ENCODE peak calls at places on chromosomes 13 and 19, in four cellular contexts. C is fibroblast of gingiva, Z is globus pallidus, E is COLO829. Q is an unnamed sample.

GRCh38 chr19:46021531-46022041 is 1.3 kb downstream of the PGLYRP1 start:
- DNase-seq in C (no peak), Z (no peak), E (no peak), Q (no peak)

GRCh38 chr13:107421028-107421427 is 794.3 kb downstream of the LIG4 start:
- DNase-seq in C (no peak), Z (no peak), E (no peak), Q (no peak)

GRCh38 chr13:98371624-98372023 is 194.6 kb upstream of the RNF113B start:
- DNase-seq in C (no peak), Z (no peak), E (no peak), Q (no peak)

GRCh38 chr13:76976488-76976887 is 15.4 kb upstream of the CLN5 start:
- DNase-seq in C (no peak), Z (no peak), E (no peak), Q (no peak)

GRCh38 chr13:29510698-29511438 is 84.6 kb downstream of the SLC7A1 start:
- DNase-seq in C (no peak), Z (no peak), E (no peak), Q (no peak)

GRCh38 chr19:3575260-3575741 is 2.6 kb downstream of the HMG20B start:
- DNase-seq in C (no peak), Z (no peak), E (no peak), Q (no peak)

GRCh38 chr13:47287291-47287751 is 390.5 kb upstream of the HTR2A start:
- DNase-seq in C (peak), Z (no peak), E (no peak), Q (peak)

GRCh38 chr19:51480590-51480989 is 2.3 kb downstream of the CEACAM18 start:
- DNase-seq in C (no peak), Z (no peak), E (peak), Q (no peak)

GRCh38 chr13:32883501-32883900 is 132.7 kb upstream of the KL start:
- DNase-seq in C (no peak), Z (no peak), E (peak), Q (peak)

GRCh38 chr13:40528881-40529280 is 137.6 kb downstream of the FOXO1 start:
- DNase-seq in C (no peak), Z (no peak), E (no peak), Q (no peak)

GRCh38 chr13:99028890-99029289 is 51.0 kb upstream of the DOCK9 start:
- DNase-seq in C (no peak), Z (no peak), E (no peak), Q (no peak)

GRCh38 chr19:47330466-47330869 is 1.5 kb upstream of the C5AR2 start:
- DNase-seq in C (peak), Z (peak), E (no peak), Q (no peak)

GRCh38 chr13:111903143-111903542 is 163.8 kb upstream of the SOX1 start:
- DNase-seq in C (no peak), Z (no peak), E (no peak), Q (no peak)

Q was measured in AG10803.